ENCODE peak calls at places on chromosome 6, in eight cellular contexts. G is M059J; W is lower leg skin; E is smooth muscle cell of the brain vasculature; Y is stimulated activated CD8-positive, alpha-beta memory T cell treated with anti-CD3 and anti-CD28 coated beads, Interleukin-2, amount 100 ng/mL, for 1 hour; H is LHCN-M2; M is psoas muscle; C is choroid plexus epithelial cell. R is an unnamed sample.

GRCh38 chr6:126118058-126118759 is 131.9 kb downstream of the TRMT11 start:
- DNase-seq in E (no peak), H (peak; percentile 9), Y (no peak), C (peak; percentile 5), M (no peak), G (peak; percentile 59), W (no peak), R (peak; percentile 40)

GRCh38 chr6:43951063-43951755 is 176.0 kb downstream of the MRPL14 start:
- DNase-seq in C (peak; percentile 53), E (no peak), W (peak; percentile 84), Y (no peak), H (no peak), G (peak; percentile 58), M (peak; percentile 76), R (peak; percentile 43)

GRCh38 chr6:170269873-170270541 is 20.9 kb downstream of the DLL1 start:
- DNase-seq in Y (no peak), H (peak; percentile 83), W (no peak), E (no peak), C (peak; percentile 41), G (no peak), M (peak; percentile 44), R (no peak)

GRCh38 chr6:73451166-73452106 is 661 bp downstream of the CGAS start:
- DNase-seq in C (peak; percentile 63), W (peak; percentile 88), M (peak; percentile 59), E (no peak), Y (no peak), G (peak; percentile 25), H (peak; percentile 59), R (peak; percentile 49)

GRCh38 chr6:34242252-34243130 is 5.8 kb downstream of the HMGA1 start:
- DNase-seq in G (peak; percentile 69), H (no peak), E (no peak), W (peak; percentile 66), Y (no peak), M (no peak), C (no peak), R (no peak)

GRCh38 chr6:13248053-13248452 is 80.3 kb downstream of the TBC1D7 start:
- DNase-seq in E (no peak), M (no peak), C (peak; percentile 70), W (peak; percentile 58), Y (no peak), G (no peak), H (peak; percentile 88), R (peak; percentile 46)

GRCh38 chr6:16267428-16268263 is 29.3 kb downstream of the GMPR start:
- DNase-seq in M (no peak), Y (no peak), C (no peak), H (peak; percentile 77), G (no peak), W (no peak), E (no peak), R (no peak)

GRCh38 chr6:79570129-79570801 is 33.0 kb upstream of the LCA5 start:
- DNase-seq in Y (no peak), H (peak; percentile 91), M (no peak), G (peak; percentile 73), W (no peak), C (peak; percentile 68), E (no peak), R (peak; percentile 50)

GRCh38 chr6:32785781-32786533 is 22.6 kb upstream of the HLA-DQB2 start:
- DNase-seq in E (peak; percentile 15), Y (no peak), H (peak; percentile 54), G (peak; percentile 69), M (no peak), C (peak; percentile 78), W (no peak), R (peak; percentile 70)

GRCh38 chr6:166907871-166908806 is 48.2 kb downstream of the RNASET2 start:
- DNase-seq in G (no peak), E (no peak), H (no peak), M (no peak), Y (no peak), W (no peak), C (no peak), R (no peak)

GRCh38 chr6:106973018-106973840 is 1.3 kb downstream of the CD24 start:
- DNase-seq in M (no peak), H (no peak), C (no peak), G (no peak), E (no peak), Y (no peak), W (peak; percentile 85), R (no peak)

GRCh38 chr6:125255201-125255600 is 46.6 kb downstream of the HDDC2 start:
- DNase-seq in C (no peak), G (no peak), H (peak; percentile 32), E (no peak), M (no peak), Y (no peak), W (no peak), R (no peak)

GRCh38 chr6:29968130-29968529 is 25.8 kb downstream of the HLA-A start:
- DNase-seq in Y (no peak), W (peak; percentile 31), E (no peak), M (no peak), C (peak; percentile 30), G (peak; percentile 96), H (peak; percentile 85), R (peak; percentile 53)

GRCh38 chr6:146850238-146850896 is 251.6 kb downstream of the ADGB start:
- DNase-seq in G (peak; percentile 92), H (peak; percentile 56), C (peak; percentile 68), W (no peak), Y (no peak), E (no peak), M (no peak), R (peak; percentile 89)

GRCh38 chr6:166640342-166641043 is 13.4 kb upstream of the RPS6KA2 start:
- DNase-seq in M (no peak), W (no peak), G (no peak), E (no peak), C (peak; percentile 51), H (no peak), Y (no peak), R (peak; percentile 35)

GRCh38 chr6:139373928-139374356 is 506 bp downstream of the CITED2 start:
- DNase-seq in M (no peak), C (no peak), W (peak; percentile 88), Y (no peak), H (no peak), G (no peak), E (no peak), R (no peak)

GRCh38 chr6:28537065-28537464 is 11.4 kb downstream of the GPX5 start:
- DNase-seq in Y (no peak), C (peak; percentile 15), H (no peak), G (peak; percentile 17), E (no peak), M (no peak), W (no peak), R (peak; percentile 39)

GRCh38 chr6:106103728-106104109 is 17.6 kb downstream of the PRDM1 start:
- DNase-seq in E (no peak), H (no peak), Y (no peak), C (no peak), G (peak; percentile 55), M (no peak), W (no peak), R (no peak)

GRCh38 chr6:151291145-151292055 is 51.6 kb downstream of the AKAP12 start:
- DNase-seq in G (no peak), E (no peak), Y (no peak), H (no peak), M (peak; percentile 66), C (peak; percentile 92), W (no peak), R (peak; percentile 96)

GRCh38 chr6:34021839-34022190 is 124.1 kb downstream of the GRM4 start:
- DNase-seq in C (no peak), H (no peak), Y (no peak), E (no peak), G (no peak), M (peak; percentile 22), W (no peak), R (no peak)